ENCODE peak calls at places on chromosomes 12 and 14, in six cellular contexts. T is upper lobe of right lung; H is heart left ventricle; I is CD8-positive, alpha-beta T cell; Y is PC-9; F is esophagus squamous epithelium. R is an unnamed sample. For H3K4me1, the result is how much of the 10 kb centered on the place peaks cover.

GRCh38 chr14:92035890-92036289 is 4.0 kb downstream of the TRIP11 start:
- DNase-seq in T (no peak), H (no peak), I (no peak), Y (no peak), F (no peak), R (no peak)

GRCh38 chr12:103495158-103495782 is 498 bp downstream of the C12orf42 start:
- DNase-seq in T (peak), H (no peak), I (peak), Y (no peak), F (peak), R (no peak)

GRCh38 chr12:107736914-107737313 is 24.0 kb downstream of the PRDM4 start:
- DNase-seq in T (no peak), H (no peak), I (no peak), Y (no peak), F (no peak), R (no peak)

GRCh38 chr14:71749613-71750238 is 182.5 kb upstream of the RGS6 start:
- DNase-seq in T (no peak), H (no peak), I (no peak), Y (no peak), F (no peak), R (no peak)

GRCh38 chr12:67472551-67472950 is 176.0 kb upstream of the DYRK2 start:
- DNase-seq in T (no peak), H (peak), I (no peak), Y (no peak), F (no peak), R (no peak)

GRCh38 chr14:88140874-88141273 is 135.9 kb downstream of the GPR65 start:
- DNase-seq in T (no peak), H (no peak), I (no peak), Y (no peak), F (no peak), R (no peak)

GRCh38 chr12:98741229-98741614 is 96.1 kb downstream of the APAF1 start:
- DNase-seq in T (no peak), H (no peak), I (no peak), Y (no peak), F (no peak), R (no peak)

GRCh38 chr14:31025335-31026075 is at the start of gene AP4S1:
- DNase-seq in T (peak), H (peak), I (peak), Y (peak), F (no peak), R (peak)

GRCh38 chr14:62670526-62670925 is 374.7 kb downstream of the KCNH5 start:
- DNase-seq in T (no peak), H (no peak), I (no peak), Y (no peak), F (no peak), R (no peak)

GRCh38 chr12:65496617-65497016 is 218.1 kb downstream of the MSRB3 start:
- DNase-seq in T (no peak), H (no peak), I (no peak), Y (no peak), F (no peak), R (no peak)

GRCh38 chr12:47763481-47764344 is 5.0 kb upstream of the RAPGEF3 start:
- DNase-seq in T (no peak), H (no peak), I (no peak), Y (peak), F (no peak), R (no peak)

GRCh38 chr12:96078281-96078761 is 42.9 kb upstream of the LTA4H start:
- DNase-seq in T (peak), H (peak), I (no peak), Y (no peak), F (no peak), R (peak)

GRCh38 chr14:102663031-102663430 is 70.6 kb downstream of the RCOR1 start:
- DNase-seq in T (no peak), H (no peak), I (no peak), Y (no peak), F (no peak), R (no peak)

GRCh38 chr12:103858953-103859601 is 18.0 kb upstream of the NT5DC3 start:
- DNase-seq in T (no peak), H (peak), I (no peak), Y (peak), F (no peak), R (no peak)

GRCh38 chr12:102690267-102690666 is 209.9 kb upstream of the IGF1 start:
- DNase-seq in T (no peak), H (no peak), I (no peak), Y (no peak), F (no peak), R (no peak)

GRCh38 chr14:79598339-79598738 is 613.0 kb downstream of the DIO2 start:
- DNase-seq in T (no peak), H (no peak), I (no peak), Y (no peak), F (no peak), R (no peak)

GRCh38 chr12:85633491-85633890 is 202.7 kb downstream of the RASSF9 start:
- DNase-seq in T (no peak), H (no peak), I (no peak), Y (no peak), F (no peak), R (no peak)

GRCh38 chr12:29427964-29428363 is 47.0 kb upstream of the ERGIC2 start:
- DNase-seq in T (no peak), H (no peak), I (no peak), Y (no peak), F (no peak), R (no peak)

GRCh38 chr12:56081393-56082347 is 1.7 kb downstream of the ERBB3 start:
- DNase-seq in T (no peak), H (no peak), I (no peak), Y (no peak), F (no peak), R (peak)

GRCh38 chr14:35147186-35147585 is 24.8 kb downstream of the PRORP start:
- DNase-seq in T (no peak), H (no peak), I (no peak), Y (no peak), F (no peak), R (no peak)

GRCh38 chr14:74065746-74066575 is 18.3 kb downstream of the ALDH6A1 start:
- DNase-seq in T (no peak), H (no peak), I (no peak), Y (no peak), F (no peak), R (no peak)

GRCh38 chr12:7112041-7112440 is 3.0 kb upstream of the C1RL start:
- DNase-seq in T (no peak), H (no peak), I (no peak), Y (no peak), F (no peak), R (peak)

GRCh38 chr12:69070319-69071090 is 137.5 kb upstream of the CPM start:
- DNase-seq in T (no peak), H (peak), I (peak), Y (peak), F (no peak), R (peak)

GRCh38 chr14:50354527-50354926 is 42.2 kb downstream of the CDKL1 start:
- DNase-seq in T (no peak), H (no peak), I (no peak), Y (no peak), F (no peak), R (no peak)

GRCh38 chr12:8948711-8949524 is 527 bp downstream of the M6PR start:
- DNase-seq in T (no peak), H (no peak), I (peak), Y (no peak), F (no peak), R (no peak)

GRCh38 chr12:126095748-126096510 is 1030.7 kb downstream of the AACS start:
- DNase-seq in T (no peak), H (no peak), I (no peak), Y (no peak), F (no peak), R (no peak)

GRCh38 chr14:53355581-53356112 is 202.5 kb upstream of the DDHD1 start:
- DNase-seq in T (no peak), H (no peak), I (no peak), Y (peak), F (no peak), R (no peak)

GRCh38 chr12:64351265-64351664 is 39.3 kb downstream of the C12orf56 start:
- DNase-seq in T (no peak), H (no peak), I (no peak), Y (no peak), F (no peak), R (no peak)

GRCh38 chr12:78146365-78146772 is 315.7 kb downstream of the NAV3 start:
- DNase-seq in T (no peak), H (no peak), I (no peak), Y (no peak), F (no peak), R (no peak)

GRCh38 chr12:10904686-10905085 is 4.7 kb downstream of the TAS2R13 start:
- DNase-seq in T (no peak), H (no peak), I (no peak), Y (no peak), F (no peak), R (no peak)

GRCh38 chr12:70117670-70118069 is 125.6 kb upstream of the CNOT2 start:
- DNase-seq in T (no peak), H (no peak), I (no peak), Y (no peak), F (no peak), R (no peak)

GRCh38 chr12:20109667-20110066 is 258.7 kb upstream of the PDE3A start:
- DNase-seq in T (no peak), H (no peak), I (no peak), Y (no peak), F (no peak), R (no peak)

GRCh38 chr12:105980048-105980447 is 158.7 kb downstream of the NUAK1 start:
- DNase-seq in T (no peak), H (no peak), I (no peak), Y (no peak), F (no peak), R (no peak)

GRCh38 chr12:1594045-1594294 is 411 bp downstream of the FBXL14 start:
- DNase-seq in T (peak), H (peak), I (no peak), Y (peak), F (no peak), R (peak)

GRCh38 chr12:47874316-47874715 is 30.5 kb downstream of the VDR start:
- DNase-seq in T (no peak), H (no peak), I (no peak), Y (no peak), F (no peak), R (no peak)

GRCh38 chr12:121059031-121059898 is 20.2 kb upstream of the OASL start:
- DNase-seq in T (no peak), H (no peak), I (no peak), Y (no peak), F (no peak), R (no peak)

GRCh38 chr12:121060149-121061001 is 21.3 kb upstream of the OASL start:
- DNase-seq in T (no peak), H (peak), I (peak), Y (peak), F (no peak), R (peak)

GRCh38 chr12:121064116-121064515 is 25.1 kb upstream of the OASL start:
- DNase-seq in T (no peak), H (no peak), I (no peak), Y (no peak), F (no peak), R (no peak)

GRCh38 chr12:121062391-121063045 is 23.5 kb upstream of the OASL start:
- DNase-seq in T (no peak), H (no peak), I (no peak), Y (no peak), F (no peak), R (no peak)

GRCh38 chr12:121061831-121062230 is 22.8 kb upstream of the OASL start:
- DNase-seq in T (no peak), H (no peak), I (no peak), Y (no peak), F (no peak), R (no peak)
- TF ChIP-seq CTCF in T (peak), H (peak), I (no peak), Y (peak), F (peak), R (peak)

GRCh38 chr12:53201639-53202038 is 5.4 kb downstream of the ITGB7 start:
- DNase-seq in T (peak), H (no peak), I (no peak), Y (no peak), F (no peak), R (no peak)
- H3K4me1 ChIP-seq in T (under half), H (under half), I (half or more), Y (under half), F (under half), R (under half)

GRCh38 chr12:108821407-108822397 is 35.7 kb downstream of the SSH1 start:
- DNase-seq in T (peak), H (no peak), I (no peak), Y (peak), F (no peak), R (no peak)
- TF ChIP-seq CTCF in T (no peak), H (no peak), I (no peak), Y (no peak), F (no peak), R (no peak)

GRCh38 chr14:68564236-68564825 is 228.5 kb downstream of the ZFP36L1 start:
- DNase-seq in T (no peak), H (no peak), I (no peak), Y (no peak), F (no peak), R (no peak)
- H3K4me1 ChIP-seq in T (under half), H (under half), I (under half), Y (half or more), F (half or more), R (under half)

GRCh38 chr12:110888256-110888991 is 32.0 kb downstream of the MYL2 start:
- DNase-seq in T (no peak), H (no peak), I (no peak), Y (no peak), F (no peak), R (no peak)
- TF ChIP-seq CTCF in T (no peak), H (no peak), I (peak), Y (peak), F (no peak), R (no peak)

DNA sequence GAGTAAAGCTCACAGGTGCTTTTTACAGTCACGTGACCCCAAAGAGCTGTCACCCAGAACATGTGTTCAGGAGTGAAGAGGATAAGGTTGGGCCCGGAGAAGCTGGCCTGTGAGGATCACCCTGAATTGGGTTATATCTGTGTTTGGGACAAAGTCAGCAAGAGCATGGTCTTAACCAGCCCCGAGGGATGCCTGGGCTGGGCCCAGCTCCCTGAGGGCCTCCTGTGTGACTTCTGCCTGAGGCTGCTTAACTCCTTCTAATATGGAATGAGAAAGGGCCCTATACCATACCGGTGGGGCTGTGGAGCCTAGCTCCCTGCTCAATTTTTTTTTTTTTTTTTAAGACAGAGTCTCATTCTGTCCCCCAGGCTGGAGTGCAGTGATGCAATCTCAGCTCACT is 2.5 kb downstream of the CDCA4 start:
- DNase-seq in T (no peak), H (no peak), I (no peak), Y (no peak), F (no peak), R (no peak)
- H3K4me1 ChIP-seq in T (under half), H (under half), I (under half), Y (half or more), F (half or more), R (under half)

GRCh38 chr12:27424631-27425230 is 21.8 kb upstream of the SMCO2 start:
- DNase-seq in T (no peak), H (peak), I (no peak), Y (peak), F (no peak), R (no peak)
- TF ChIP-seq CTCF in T (peak), H (peak), I (no peak), Y (peak), F (peak), R (peak)

R was measured in right lobe of liver.